ENCODE peak calls at places on chromosomes 7 and 10, in five cellular contexts. One of them, this sample, is unnamed.

GRCh38 chr7:123881300-123881699 is 36.3 kb downstream of the HYAL4 start:
- DNase-seq in breast epithelium: no peak
- DNase-seq in spleen: no peak
- DNase-seq in suprapubic skin: no peak
- DNase-seq in ovary: no peak
- DNase-seq in this sample: no peak

GRCh38 chr10:118939216-118940007 is 90.1 kb upstream of the NANOS1 start:
- DNase-seq in breast epithelium: no peak
- DNase-seq in spleen: no peak
- DNase-seq in suprapubic skin: no peak
- DNase-seq in ovary: no peak
- DNase-seq in this sample: no peak

GRCh38 chr10:86654411-86655172 is at the start of gene OPN4:
- DNase-seq in ovary: no peak
- DNase-seq in spleen: peak; percentile 68
- DNase-seq in breast epithelium: no peak
- DNase-seq in suprapubic skin: peak; percentile 41
- DNase-seq in this sample: peak; percentile 90

GRCh38 chr7:112649560-112649959 is 140.6 kb downstream of the TMEM168 start:
- DNase-seq in breast epithelium: no peak
- DNase-seq in suprapubic skin: no peak
- DNase-seq in ovary: no peak
- DNase-seq in spleen: no peak
- DNase-seq in this sample: no peak

GRCh38 chr7:133869556-133869955 is 257.6 kb upstream of the LRGUK start:
- DNase-seq in suprapubic skin: no peak
- DNase-seq in breast epithelium: no peak
- DNase-seq in spleen: no peak
- DNase-seq in ovary: no peak
- DNase-seq in this sample: no peak

GRCh38 chr10:104767282-104767681 is 126.2 kb downstream of the SORCS3 start:
- DNase-seq in breast epithelium: no peak
- DNase-seq in suprapubic skin: no peak
- DNase-seq in ovary: no peak
- DNase-seq in spleen: no peak
- DNase-seq in this sample: no peak

GRCh38 chr7:3198316-3198715 is 102.7 kb upstream of the SDK1 start:
- DNase-seq in breast epithelium: no peak
- DNase-seq in suprapubic skin: no peak
- DNase-seq in ovary: no peak
- DNase-seq in spleen: no peak
- DNase-seq in this sample: no peak

GRCh38 chr10:34171957-34172527 is 643.1 kb downstream of the PARD3 start:
- DNase-seq in ovary: no peak
- DNase-seq in suprapubic skin: no peak
- DNase-seq in breast epithelium: no peak
- DNase-seq in spleen: no peak
- DNase-seq in this sample: no peak

GRCh38 chr10:116699783-116700150 is 42.6 kb downstream of the HSPA12A start:
- DNase-seq in suprapubic skin: peak; percentile 2
- DNase-seq in spleen: no peak
- DNase-seq in ovary: no peak
- DNase-seq in breast epithelium: no peak
- DNase-seq in this sample: no peak

GRCh38 chr10:4234661-4235060 is 449.7 kb upstream of the KLF6 start:
- DNase-seq in suprapubic skin: no peak
- DNase-seq in breast epithelium: no peak
- DNase-seq in ovary: no peak
- DNase-seq in spleen: peak; percentile 71
- DNase-seq in this sample: no peak

GRCh38 chr7:142788303-142789286 is 17.8 kb downstream of the PRSS2 start:
- DNase-seq in spleen: no peak
- DNase-seq in suprapubic skin: peak; percentile 28
- DNase-seq in ovary: no peak
- DNase-seq in breast epithelium: no peak
- DNase-seq in this sample: no peak

GRCh38 chr7:152108359-152108758 is 82.9 kb downstream of the GALNT11 start:
- DNase-seq in spleen: no peak
- DNase-seq in ovary: no peak
- DNase-seq in suprapubic skin: no peak
- DNase-seq in breast epithelium: no peak
- DNase-seq in this sample: no peak

GRCh38 chr7:42964849-42965805 is 33.0 kb downstream of the MRPL32 start:
- DNase-seq in ovary: no peak
- DNase-seq in spleen: no peak
- DNase-seq in breast epithelium: no peak
- DNase-seq in suprapubic skin: no peak
- DNase-seq in this sample: no peak

GRCh38 chr7:135774284-135774683 is 25.7 kb upstream of the FAM180A start:
- DNase-seq in spleen: no peak
- DNase-seq in breast epithelium: peak; percentile 45
- DNase-seq in suprapubic skin: no peak
- DNase-seq in ovary: no peak
- DNase-seq in this sample: no peak

GRCh38 chr7:105656922-105657521 is 75.7 kb upstream of the EFCAB10 start:
- DNase-seq in ovary: no peak
- DNase-seq in breast epithelium: no peak
- DNase-seq in spleen: no peak
- DNase-seq in suprapubic skin: no peak
- DNase-seq in this sample: peak; percentile 63

GRCh38 chr10:29356931-29357330 is 68.1 kb downstream of the LYZL1 start:
- DNase-seq in spleen: no peak
- DNase-seq in breast epithelium: no peak
- DNase-seq in ovary: no peak
- DNase-seq in suprapubic skin: no peak
- DNase-seq in this sample: no peak

GRCh38 chr10:77355844-77356243 is 281.8 kb downstream of the KCNMA1 start:
- DNase-seq in spleen: no peak
- DNase-seq in ovary: no peak
- DNase-seq in breast epithelium: no peak
- DNase-seq in suprapubic skin: no peak
- DNase-seq in this sample: peak; percentile 76
- TF ChIP-seq POLR2A in spleen: no peak
- TF ChIP-seq POLR2A in ovary: no peak
- TF ChIP-seq POLR2A in breast epithelium: no peak
- TF ChIP-seq POLR2A in suprapubic skin: no peak
- TF ChIP-seq POLR2A in this sample: no peak

GRCh38 chr10:9944690-9945089 is 1073.0 kb upstream of the CELF2 start:
- DNase-seq in breast epithelium: no peak
- DNase-seq in ovary: no peak
- DNase-seq in spleen: no peak
- DNase-seq in suprapubic skin: no peak
- DNase-seq in this sample: no peak
- TF ChIP-seq POLR2A in breast epithelium: no peak
- TF ChIP-seq POLR2A in ovary: no peak
- TF ChIP-seq POLR2A in spleen: no peak
- TF ChIP-seq POLR2A in suprapubic skin: no peak
- TF ChIP-seq POLR2A in this sample: no peak

DNA sequence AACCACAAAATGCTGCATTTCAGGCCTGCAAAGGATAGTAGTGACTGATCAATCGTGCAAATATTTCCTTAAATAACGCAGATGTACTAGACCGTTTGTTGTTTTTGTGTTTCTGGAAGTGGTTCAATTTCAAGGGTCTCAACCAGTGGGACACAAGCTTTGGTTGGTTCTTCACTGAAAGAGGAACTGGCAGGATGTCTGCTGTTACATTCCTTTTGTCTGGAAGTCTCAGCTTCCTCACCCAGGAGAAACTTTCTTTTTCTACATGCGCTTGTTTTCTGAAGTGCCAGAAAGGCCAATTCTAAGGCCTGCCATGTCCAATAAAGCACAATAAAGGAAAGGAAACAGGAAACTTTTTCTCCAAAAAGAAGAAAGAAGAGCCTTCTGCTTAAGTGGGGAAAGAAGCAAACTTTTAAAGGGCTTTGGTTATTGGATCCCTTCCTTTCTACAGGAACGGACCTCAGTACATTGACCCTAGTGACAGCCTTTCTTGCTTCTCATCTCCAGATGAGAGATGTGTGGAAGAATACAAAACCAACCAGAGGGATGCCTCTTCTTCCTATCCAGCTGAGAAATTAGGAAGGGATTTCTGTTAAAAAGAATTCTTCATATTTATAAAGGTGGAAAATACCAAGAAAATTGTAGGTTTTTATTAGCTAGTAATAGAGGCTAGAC is 4.2 kb downstream of the DKK1 start:
- DNase-seq in spleen: no peak
- DNase-seq in suprapubic skin: no peak
- DNase-seq in breast epithelium: no peak
- DNase-seq in ovary: no peak
- DNase-seq in this sample: no peak
- TF ChIP-seq POLR2A in spleen: no peak
- TF ChIP-seq POLR2A in suprapubic skin: no peak
- TF ChIP-seq POLR2A in breast epithelium: no peak
- TF ChIP-seq POLR2A in ovary: no peak
- TF ChIP-seq POLR2A in this sample: peak; percentile 80

DNA sequence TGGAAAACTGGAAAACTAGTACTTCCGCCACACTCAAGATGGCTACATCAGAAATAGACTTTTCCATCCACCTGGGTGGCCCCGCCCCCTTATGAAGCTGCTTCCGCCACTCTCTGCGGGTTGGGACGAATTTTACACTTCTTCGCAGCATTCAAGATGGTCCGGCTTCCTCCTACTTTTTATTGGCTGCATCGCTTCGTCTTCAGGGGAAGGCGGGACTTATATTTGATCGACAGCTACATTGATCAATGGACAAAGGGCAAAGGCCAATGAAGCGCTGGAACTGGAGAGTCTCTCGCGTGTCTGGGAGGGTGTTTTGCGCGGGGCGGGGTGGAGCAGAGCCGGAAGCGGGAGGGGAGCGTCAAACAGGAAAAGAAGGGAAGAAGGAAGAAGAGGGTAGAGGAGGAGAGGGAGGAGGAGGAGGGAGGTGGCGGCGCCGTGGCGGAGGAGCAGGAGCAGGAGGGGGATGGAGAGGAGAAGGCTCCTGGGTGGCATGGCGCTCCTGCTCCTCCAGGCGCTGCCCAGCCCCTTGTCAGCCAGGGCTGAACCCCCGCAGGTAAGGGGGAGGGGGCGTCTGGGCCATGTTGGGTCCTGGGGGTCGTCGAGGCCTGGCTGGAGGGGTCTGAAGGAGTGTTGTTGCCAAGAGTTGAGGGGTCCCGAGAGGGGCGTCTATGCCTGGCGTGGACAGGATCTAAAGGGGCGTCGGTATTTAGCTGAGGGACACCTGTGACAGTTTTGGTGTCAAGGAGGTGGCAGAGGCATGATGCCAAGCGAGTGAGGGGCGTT is at the start of gene WBP1L:
- DNase-seq in ovary: peak; percentile 96
- DNase-seq in suprapubic skin: peak; percentile 98
- DNase-seq in spleen: peak; percentile 95
- DNase-seq in breast epithelium: peak; percentile 98
- DNase-seq in this sample: peak; percentile 90
- TF ChIP-seq POLR2A in ovary: peak; percentile 48
- TF ChIP-seq POLR2A in suprapubic skin: peak; percentile 94
- TF ChIP-seq POLR2A in spleen: no peak
- TF ChIP-seq POLR2A in breast epithelium: peak; percentile 80
- TF ChIP-seq POLR2A in this sample: peak; percentile 89

GRCh38 chr7:99997545-99998137 is 17.8 kb upstream of the ZKSCAN1 start:
- DNase-seq in ovary: peak; percentile 64
- DNase-seq in suprapubic skin: peak; percentile 75
- DNase-seq in spleen: peak; percentile 93
- DNase-seq in breast epithelium: no peak
- DNase-seq in this sample: no peak
- TF ChIP-seq POLR2A in ovary: no peak
- TF ChIP-seq POLR2A in suprapubic skin: no peak
- TF ChIP-seq POLR2A in spleen: no peak
- TF ChIP-seq POLR2A in breast epithelium: no peak
- TF ChIP-seq POLR2A in this sample: no peak

GRCh38 chr7:139725843-139726484 is 51.8 kb downstream of the HIPK2 start:
- DNase-seq in breast epithelium: no peak
- DNase-seq in spleen: no peak
- DNase-seq in ovary: no peak
- DNase-seq in suprapubic skin: no peak
- DNase-seq in this sample: no peak

GRCh38 chr7:139726485-139726869 is 51.3 kb downstream of the HIPK2 start:
- DNase-seq in breast epithelium: no peak
- DNase-seq in suprapubic skin: no peak
- DNase-seq in spleen: no peak
- DNase-seq in ovary: no peak
- DNase-seq in this sample: no peak

GRCh38 chr7:139727151-139727705 is 50.6 kb downstream of the HIPK2 start:
- DNase-seq in breast epithelium: no peak
- DNase-seq in ovary: no peak
- DNase-seq in suprapubic skin: no peak
- DNase-seq in spleen: no peak
- DNase-seq in this sample: no peak

GRCh38 chr7:139722604-139723003 is 55.2 kb downstream of the HIPK2 start:
- DNase-seq in ovary: no peak
- DNase-seq in suprapubic skin: no peak
- DNase-seq in breast epithelium: no peak
- DNase-seq in spleen: no peak
- DNase-seq in this sample: no peak

DNA sequence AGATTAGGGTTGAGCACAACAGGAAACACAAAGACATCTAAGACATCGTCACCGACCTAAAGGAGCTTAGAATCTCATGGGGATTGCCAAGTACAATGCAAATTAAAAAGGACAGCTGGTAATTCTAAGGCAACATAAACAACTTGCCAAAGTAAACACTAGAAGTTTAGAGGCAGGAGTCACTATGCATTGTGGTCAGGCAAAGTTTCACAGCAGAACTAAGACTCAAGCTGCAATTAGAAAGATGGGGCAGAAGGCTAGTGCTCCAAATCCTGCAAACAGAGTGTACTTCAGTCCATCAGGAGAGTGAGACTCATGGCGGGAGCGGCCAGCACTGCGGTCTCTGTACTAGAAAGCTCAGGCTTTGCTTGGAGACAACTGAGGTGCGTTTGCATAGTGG is 52.7 kb downstream of the HIPK2 start:
- DNase-seq in breast epithelium: no peak
- DNase-seq in ovary: no peak
- DNase-seq in spleen: no peak
- DNase-seq in suprapubic skin: no peak
- DNase-seq in this sample: no peak
- TF ChIP-seq POLR2A in breast epithelium: no peak
- TF ChIP-seq POLR2A in ovary: no peak
- TF ChIP-seq POLR2A in spleen: no peak
- TF ChIP-seq POLR2A in suprapubic skin: no peak
- TF ChIP-seq POLR2A in this sample: no peak

DNA sequence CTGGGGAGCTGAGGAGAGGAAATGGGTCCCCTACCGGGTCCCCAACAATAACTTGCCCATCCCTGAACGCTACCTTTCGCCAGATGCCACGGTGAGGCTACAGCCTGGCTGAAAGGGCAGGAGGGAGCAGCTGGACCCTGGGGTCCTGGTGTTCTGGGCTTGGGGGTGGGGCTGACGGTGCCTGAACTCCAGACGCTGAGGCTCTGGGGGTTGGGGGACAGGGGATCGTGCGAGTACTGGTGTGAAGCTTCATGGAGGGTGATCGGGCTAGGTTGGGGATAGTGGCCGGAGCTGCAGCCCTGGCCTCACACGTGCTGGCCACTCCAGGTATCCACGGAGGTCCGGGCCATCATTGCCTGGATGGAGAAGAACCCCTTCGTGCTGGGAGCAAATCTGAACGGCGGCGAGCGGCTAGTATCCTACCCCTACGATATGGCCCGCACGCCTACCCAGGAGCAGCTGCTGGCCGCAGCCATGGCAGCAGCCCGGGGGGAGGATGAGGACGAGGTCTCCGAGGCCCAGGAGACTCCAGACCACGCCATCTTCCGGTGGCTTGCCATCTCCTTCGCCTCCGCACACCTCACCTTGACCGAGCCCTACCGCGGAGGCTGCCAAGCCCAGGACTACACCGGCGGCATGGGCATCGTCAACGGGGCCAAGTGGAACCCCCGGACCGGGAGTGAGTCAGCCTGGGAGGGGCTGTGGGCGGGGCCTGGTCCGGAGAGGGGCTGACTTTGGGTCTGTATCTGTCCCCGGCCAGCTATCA is 8.3 kb downstream of the AEBP1 start:
- DNase-seq in spleen: peak; percentile 64
- DNase-seq in ovary: no peak
- DNase-seq in breast epithelium: no peak
- DNase-seq in suprapubic skin: no peak
- DNase-seq in this sample: no peak
- TF ChIP-seq POLR2A in spleen: no peak
- TF ChIP-seq POLR2A in ovary: no peak
- TF ChIP-seq POLR2A in breast epithelium: no peak
- TF ChIP-seq POLR2A in suprapubic skin: no peak
- TF ChIP-seq POLR2A in this sample: no peak